ENCODE peak calls at places on chromosome 5, in four cellular contexts. T is GM12891, Z is M059J, V is GM23248. M is an unnamed sample.

GRCh38 chr5:132446621-132447020 is 44.0 kb downstream of the IRF1 start:
- DNase-seq in T (no peak), Z (peak), V (peak), M (peak)

GRCh38 chr5:17257705-17258273 is 40.4 kb downstream of the BASP1 start:
- DNase-seq in T (no peak), Z (peak), V (no peak), M (no peak)

GRCh38 chr5:121974261-121974660 is 12.5 kb downstream of the SRFBP1 start:
- DNase-seq in T (no peak), Z (no peak), V (peak), M (peak)

GRCh38 chr5:132420706-132421272 is 51.3 kb downstream of the SLC22A5 start:
- DNase-seq in T (no peak), Z (no peak), V (peak), M (no peak)

GRCh38 chr5:108543486-108543885 is 161.6 kb upstream of the FBXL17 start:
- DNase-seq in T (no peak), Z (no peak), V (no peak), M (no peak)

GRCh38 chr5:138241688-138242547 is 28.8 kb upstream of the CDC23 start:
- DNase-seq in T (peak), Z (peak), V (peak), M (no peak)

GRCh38 chr5:1182633-1183423 is 18.6 kb upstream of the SLC6A19 start:
- DNase-seq in T (no peak), Z (no peak), V (no peak), M (no peak)

GRCh38 chr5:135106610-135107009 is 72.6 kb upstream of the PITX1 start:
- DNase-seq in T (no peak), Z (no peak), V (no peak), M (no peak)

GRCh38 chr5:146340260-146341081 is 1.8 kb downstream of the POU4F3 start:
- DNase-seq in T (no peak), Z (peak), V (peak), M (peak)

GRCh38 chr5:34610576-34610975 is 45.6 kb upstream of the RAI14 start:
- DNase-seq in T (no peak), Z (no peak), V (no peak), M (no peak)

GRCh38 chr5:140339636-140340035 is 6.8 kb downstream of the HBEGF start:
- DNase-seq in T (no peak), Z (no peak), V (no peak), M (no peak)

GRCh38 chr5:5649641-5650040 is 227.2 kb downstream of the ICE1 start:
- DNase-seq in T (no peak), Z (no peak), V (no peak), M (no peak)

GRCh38 chr5:2629035-2629434 is 122.4 kb downstream of the IRX2 start:
- DNase-seq in T (no peak), Z (no peak), V (no peak), M (no peak)

GRCh38 chr5:149221326-149221725 is 50.3 kb upstream of the AFAP1L1 start:
- DNase-seq in T (no peak), Z (peak), V (no peak), M (peak)